ENCODE peak calls at places on chromosomes 16 and 17, in ten cellular contexts. V is AML-193, W is hepatic stellate cell, Q is BJ, I is aorta, R is HS-5, Z is esophagus muscularis mucosa, H is activated gamma-delta T cell treated with Interleukin-2 at 50 U/mL for 16 hours, S is HEK293T, M is cardiac fibroblast. N is an unnamed sample.

GRCh38 chr16:11106726-11107125 is 149.3 kb downstream of the SOCS1 start:
- DNase-seq in V (no peak), W (no peak), Q (no peak), I (no peak), R (no peak), Z (no peak), H (no peak), S (no peak), M (no peak), N (no peak)

GRCh38 chr17:43984521-43984920 is 19.9 kb upstream of the NAGS start:
- DNase-seq in V (no peak), W (no peak), Q (no peak), I (no peak), R (no peak), Z (no peak), H (no peak), S (no peak), M (no peak), N (no peak)

GRCh38 chr17:54888254-54888653 is 12.4 kb upstream of the TOM1L1 start:
- DNase-seq in V (no peak), W (no peak), Q (no peak), I (no peak), R (no peak), Z (no peak), H (no peak), S (no peak), M (no peak), N (no peak)

GRCh38 chr17:55448681-55449080 is 27.0 kb upstream of the MMD start:
- DNase-seq in V (no peak), W (no peak), Q (no peak), I (no peak), R (no peak), Z (no peak), H (no peak), S (no peak), M (peak), N (no peak)

GRCh38 chr17:59846391-59847165 is 46.2 kb downstream of the TUBD1 start:
- DNase-seq in V (no peak), W (peak), Q (no peak), I (peak), R (no peak), Z (peak), H (no peak), S (no peak), M (peak), N (no peak)

GRCh38 chr17:935485-935884 is 44.1 kb downstream of the NXN start:
- DNase-seq in V (no peak), W (no peak), Q (no peak), I (no peak), R (no peak), Z (no peak), H (no peak), S (no peak), M (no peak), N (no peak)

GRCh38 chr16:69019811-69020210 is 85.6 kb upstream of the HAS3 start:
- DNase-seq in V (no peak), W (no peak), Q (no peak), I (no peak), R (no peak), Z (no peak), H (no peak), S (no peak), M (peak), N (no peak)

GRCh38 chr17:56679148-56679766 is 85.8 kb downstream of the NOG start:
- DNase-seq in V (no peak), W (peak), Q (no peak), I (no peak), R (no peak), Z (no peak), H (no peak), S (peak), M (peak), N (no peak)

GRCh38 chr17:79910985-79911361 is 71.7 kb upstream of the CBX4 start:
- DNase-seq in V (no peak), W (no peak), Q (no peak), I (peak), R (no peak), Z (no peak), H (no peak), S (no peak), M (no peak), N (no peak)

GRCh38 chr16:63461248-63461841 is 1425.1 kb upstream of the CDH8 start:
- DNase-seq in V (peak), W (no peak), Q (no peak), I (no peak), R (peak), Z (no peak), H (no peak), S (no peak), M (peak), N (no peak)

GRCh38 chr17:42067371-42068180 is 17.2 kb upstream of the C17orf113 start:
- DNase-seq in V (peak), W (peak), Q (no peak), I (peak), R (no peak), Z (peak), H (peak), S (peak), M (peak), N (no peak)

GRCh38 chr16:68009157-68009735 is 6.5 kb downstream of the DPEP2NB start:
- DNase-seq in V (no peak), W (no peak), Q (no peak), I (no peak), R (no peak), Z (no peak), H (no peak), S (no peak), M (no peak), N (no peak)

GRCh38 chr16:4109250-4109736 is 6.9 kb downstream of the ADCY9 start:
- DNase-seq in V (no peak), W (no peak), Q (no peak), I (no peak), R (no peak), Z (no peak), H (no peak), S (no peak), M (no peak), N (no peak)

GRCh38 chr17:40515011-40515410 is 13.6 kb upstream of the TNS4 start:
- DNase-seq in V (no peak), W (no peak), Q (no peak), I (peak), R (no peak), Z (no peak), H (no peak), S (no peak), M (no peak), N (no peak)

GRCh38 chr16:85959686-85960085 is 60.7 kb downstream of the IRF8 start:
- DNase-seq in V (no peak), W (no peak), Q (no peak), I (no peak), R (no peak), Z (no peak), H (no peak), S (no peak), M (no peak), N (no peak)

GRCh38 chr16:53291757-53292392 is 142.4 kb upstream of the RBL2 start:
- DNase-seq in V (no peak), W (no peak), Q (peak), I (no peak), R (peak), Z (no peak), H (no peak), S (no peak), M (peak), N (no peak)